ENCODE peak calls at places on chromosomes 7 and 10, in ten cellular contexts. S is CD4-positive, alpha-beta T cell; J is cardiac muscle cell; F is A549; G is sigmoid colon; B is heart right ventricle; K is PC-9; R is adrenal gland; N is mammary epithelial cell; M is pancreas. O is an unnamed sample.

GRCh38 chr7:1187127-1187526 is 27.1 kb upstream of the ZFAND2A start:
- DNase-seq in S (no peak), J (no peak), F (no peak), G (no peak), B (no peak), K (no peak), R (no peak), N (no peak), M (no peak), O (no peak)

GRCh38 chr10:71548494-71548846 is 151.8 kb downstream of the CDH23 start:
- DNase-seq in S (no peak), J (no peak), F (peak; percentile 19), G (no peak), B (no peak), K (no peak), R (no peak), N (no peak), M (no peak), O (no peak)

GRCh38 chr10:94103902-94104301 is 110.2 kb downstream of the PLCE1 start:
- DNase-seq in S (no peak), J (no peak), F (peak; percentile 14), G (no peak), B (no peak), K (no peak), R (no peak), N (no peak), M (no peak), O (no peak)

GRCh38 chr10:17725703-17726102 is 26.3 kb upstream of the TMEM236 start:
- DNase-seq in S (no peak), J (no peak), F (no peak), G (no peak), B (no peak), K (no peak), R (no peak), N (no peak), M (no peak), O (no peak)

GRCh38 chr7:41217306-41217705 is 485.6 kb downstream of the INHBA start:
- DNase-seq in S (no peak), J (no peak), F (no peak), G (no peak), B (no peak), K (no peak), R (no peak), N (peak; percentile 78), M (no peak), O (no peak)

GRCh38 chr10:48542471-48543210 is 62.2 kb downstream of the ARHGAP22 start:
- DNase-seq in S (no peak), J (no peak), F (no peak), G (peak; percentile 44), B (no peak), K (no peak), R (no peak), N (no peak), M (no peak), O (no peak)

GRCh38 chr7:41964354-41964753 is 261.5 kb upstream of the INHBA start:
- DNase-seq in S (no peak), J (no peak), F (no peak), G (no peak), B (no peak), K (no peak), R (no peak), N (no peak), M (no peak), O (no peak)

GRCh38 chr7:128872394-128872824 is 9.8 kb downstream of the ATP6V1F start:
- DNase-seq in S (no peak), J (no peak), F (no peak), G (no peak), B (no peak), K (peak; percentile 72), R (no peak), N (no peak), M (no peak), O (no peak)

GRCh38 chr7:126783613-126784012 is 469.1 kb downstream of the GRM8 start:
- DNase-seq in S (no peak), J (no peak), F (no peak), G (no peak), B (no peak), K (no peak), R (no peak), N (no peak), M (no peak), O (no peak)

GRCh38 chr10:19638173-19638872 is 177.9 kb upstream of the PLXDC2 start:
- DNase-seq in S (no peak), J (no peak), F (peak; percentile 37), G (no peak), B (peak; percentile 13), K (no peak), R (no peak), N (peak; percentile 34), M (no peak), O (no peak)

GRCh38 chr10:29328988-29329387 is 40.1 kb downstream of the LYZL1 start:
- DNase-seq in S (no peak), J (no peak), F (no peak), G (peak; percentile 79), B (peak; percentile 66), K (no peak), R (no peak), N (no peak), M (no peak), O (peak; percentile 13)

GRCh38 chr7:94710256-94710655 is 54.3 kb upstream of the SGCE start:
- DNase-seq in S (no peak), J (no peak), F (no peak), G (no peak), B (no peak), K (no peak), R (no peak), N (no peak), M (no peak), O (no peak)

GRCh38 chr7:76333388-76334101 is 25.2 kb downstream of the YWHAG start:
- DNase-seq in S (no peak), J (peak; percentile 84), F (no peak), G (peak; percentile 77), B (peak; percentile 74), K (no peak), R (peak; percentile 74), N (no peak), M (no peak), O (peak; percentile 33)

GRCh38 chr10:123019941-123020703 is 11.3 kb downstream of the ACADSB start:
- DNase-seq in S (no peak), J (no peak), F (no peak), G (no peak), B (no peak), K (no peak), R (no peak), N (no peak), M (no peak), O (no peak)

GRCh38 chr7:2575046-2575732 is 16.4 kb downstream of the IQCE start:
- DNase-seq in S (no peak), J (no peak), F (no peak), G (no peak), B (no peak), K (no peak), R (no peak), N (no peak), M (no peak), O (no peak)

GRCh38 chr10:16735626-16736025 is 81.6 kb downstream of the RSU1 start:
- DNase-seq in S (no peak), J (no peak), F (no peak), G (no peak), B (no peak), K (no peak), R (no peak), N (no peak), M (no peak), O (no peak)

GRCh38 chr10:13712799-13713581 is 126.2 kb downstream of the PRPF18 start:
- DNase-seq in S (no peak), J (no peak), F (peak; percentile 60), G (peak; percentile 93), B (peak; percentile 80), K (peak; percentile 40), R (peak; percentile 39), N (peak; percentile 86), M (no peak), O (peak; percentile 66)

GRCh38 chr10:3395487-3395886 is 222.9 kb upstream of the PITRM1 start:
- DNase-seq in S (no peak), J (no peak), F (no peak), G (no peak), B (no peak), K (peak; percentile 2), R (no peak), N (no peak), M (peak; percentile 28), O (no peak)

GRCh38 chr10:102819054-102819453 is 18.2 kb downstream of the CYP17A1 start:
- DNase-seq in S (no peak), J (no peak), F (no peak), G (peak; percentile 82), B (no peak), K (peak; percentile 48), R (no peak), N (no peak), M (no peak), O (peak; percentile 26)
- H3K27ac ChIP-seq in S (no peak overlapping the region), J (no peak overlapping the region), F (no peak overlapping the region), G (peak overlapping the region; percentile 89), B (peak overlapping the region; percentile 61), K (peak overlapping the region; percentile 34), R (no peak overlapping the region), N (no peak overlapping the region), M (no peak overlapping the region), O (peak overlapping the region; percentile 51)

GRCh38 chr7:130881091-130881798 is 147.2 kb upstream of the KLF14 start:
- DNase-seq in S (no peak), J (no peak), F (no peak), G (no peak), B (no peak), K (no peak), R (no peak), N (no peak), M (no peak), O (no peak)
- TF ChIP-seq CTCF in S (no peak), J (no peak), F (no peak), G (no peak), B (no peak), K (no peak), R (no peak), N (no peak), M (no peak), O (no peak)

GRCh38 chr7:157704365-157704764 is 367.6 kb downstream of the DNAJB6 start:
- DNase-seq in S (no peak), J (no peak), F (no peak), G (peak; percentile 21), B (no peak), K (no peak), R (no peak), N (no peak), M (no peak), O (peak; percentile 0)
- H3K9me3 ChIP-seq in S (no peaks in the 10 kb centered on the region), J (no peaks in the 10 kb centered on the region), F (no peaks in the 10 kb centered on the region), G (no peaks in the 10 kb centered on the region), B (no peaks in the 10 kb centered on the region), K (no peaks in the 10 kb centered on the region), R (no peaks in the 10 kb centered on the region), N (peaks cover 24% of the 10 kb centered on the region), M (no peaks in the 10 kb centered on the region), O (no peaks in the 10 kb centered on the region)

DNA sequence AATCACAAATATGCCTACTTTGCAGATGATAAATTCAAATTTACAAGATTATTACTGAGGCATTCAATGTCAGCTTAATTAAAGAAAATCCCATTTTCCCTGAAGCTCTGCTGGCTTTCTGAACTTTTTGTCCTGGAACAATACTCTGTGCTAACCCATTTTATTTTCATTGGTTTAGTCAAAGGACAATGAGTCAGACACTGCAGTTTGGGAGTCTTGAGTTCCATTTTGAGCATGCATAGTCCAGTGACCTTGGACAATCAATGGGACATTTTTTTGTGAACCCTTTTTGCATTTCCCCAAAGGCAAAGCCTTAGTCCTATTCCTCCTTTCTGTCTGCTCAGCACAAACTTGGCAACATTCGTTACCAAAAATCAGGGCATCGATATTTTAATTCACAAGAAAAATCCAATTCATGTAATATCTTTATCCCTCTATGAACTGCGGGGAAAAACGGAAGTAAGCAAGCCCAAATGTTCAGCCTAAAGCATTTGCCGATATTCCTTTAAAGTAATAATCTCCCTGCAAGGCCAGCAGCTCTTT is 339.8 kb downstream of the RNLS start:
- DNase-seq in S (no peak), J (no peak), F (no peak), G (no peak), B (no peak), K (no peak), R (no peak), N (no peak), M (no peak), O (no peak)
- H3K27ac ChIP-seq in S (no peak overlapping the region), J (peak overlapping the region; percentile 62), F (no peak overlapping the region), G (peak overlapping the region; percentile 57), B (peak overlapping the region; percentile 70), K (no peak overlapping the region), R (peak overlapping the region; percentile 69), N (no peak overlapping the region), M (peak overlapping the region; percentile 77), O (peak overlapping the region; percentile 70)